ENCODE peak calls at places on chromosomes 1 and 21, in five cellular contexts. K is epithelial cell of proximal tubule, Z is GM12865, B is Panc1, N is epithelial cell of esophagus. M is an unnamed sample.

GRCh38 chr1:113674591-113674990 is 84.7 kb downstream of the PHTF1 start:
- DNase-seq in B (peak; percentile 53), K (no peak), N (peak; percentile 73), Z (no peak), M (no peak)

GRCh38 chr21:38979271-38980196 is 173.8 kb downstream of the ETS2 start:
- DNase-seq in Z (no peak), B (no peak), N (peak; percentile 77), K (no peak), M (no peak)

GRCh38 chr1:150150511-150151021 is 850 bp downstream of the PLEKHO1 start:
- DNase-seq in Z (no peak), K (no peak), N (no peak), B (no peak), M (no peak)

GRCh38 chr1:38152351-38153082 is 105.9 kb upstream of the POU3F1 start:
- DNase-seq in K (peak; percentile 30), Z (peak; percentile 57), B (no peak), N (peak; percentile 46), M (peak; percentile 12)

GRCh38 chr1:231629132-231629531 is 2.5 kb downstream of the DISC1 start:
- DNase-seq in N (peak; percentile 31), B (no peak), Z (no peak), K (no peak), M (no peak)

GRCh38 chr1:59186656-59187055 is 110.2 kb upstream of the FGGY start:
- DNase-seq in N (peak; percentile 25), B (no peak), Z (no peak), K (no peak), M (no peak)

GRCh38 chr1:147579532-147580199 is 38.4 kb downstream of the BCL9 start:
- DNase-seq in Z (peak; percentile 6), N (no peak), B (no peak), K (peak; percentile 86), M (peak; percentile 51)

GRCh38 chr1:221543529-221544120 is 198.3 kb downstream of the DUSP10 start:
- DNase-seq in B (no peak), N (peak; percentile 38), K (no peak), Z (peak; percentile 20), M (no peak)

GRCh38 chr1:52141513-52142219 is at the start of gene ZFYVE9:
- DNase-seq in B (no peak), Z (peak; percentile 81), N (peak; percentile 83), K (no peak), M (no peak)

GRCh38 chr1:93317207-93317606 is 28.5 kb upstream of the DR1 start:
- DNase-seq in B (no peak), Z (no peak), N (no peak), K (no peak), M (no peak)

GRCh38 chr1:43241352-43241953 is 28.3 kb upstream of the TMEM125 start:
- DNase-seq in Z (no peak), N (peak; percentile 60), K (no peak), B (no peak), M (peak; percentile 60)

GRCh38 chr21:36909901-36910561 is 56.4 kb downstream of the HLCS start:
- DNase-seq in K (peak; percentile 52), N (peak; percentile 96), Z (peak; percentile 9), B (peak; percentile 91), M (peak; percentile 94)

GRCh38 chr1:205658943-205659581 is 21.2 kb downstream of the SLC45A3 start:
- DNase-seq in Z (peak; percentile 78), N (peak; percentile 66), B (no peak), K (no peak), M (no peak)

GRCh38 chr1:63746129-63746864 is 27.5 kb upstream of the ROR1 start:
- DNase-seq in K (no peak), N (peak; percentile 79), B (no peak), Z (no peak), M (peak; percentile 75)

GRCh38 chr1:152786077-152786476 is at the start of gene LCE1E:
- DNase-seq in K (no peak), B (no peak), N (peak; percentile 91), Z (peak; percentile 29), M (no peak)

GRCh38 chr1:162984699-162985098 is 84.5 kb upstream of the RGS4 start:
- DNase-seq in Z (no peak), B (no peak), N (peak; percentile 54), K (no peak), M (peak; percentile 92)

GRCh38 chr1:96978867-96979266 is 257.3 kb downstream of the PTBP2 start:
- DNase-seq in N (no peak), Z (no peak), B (no peak), K (no peak), M (no peak)

GRCh38 chr21:30434033-30434631 is 4.1 kb downstream of the KRTAP13-4 start:
- DNase-seq in B (peak; percentile 0), Z (peak; percentile 52), K (no peak), N (peak; percentile 62), M (no peak)

GRCh38 chr1:24308365-24309015 is 10.7 kb upstream of the GRHL3 start:
- DNase-seq in Z (peak; percentile 44), K (no peak), N (no peak), B (no peak), M (no peak)

GRCh38 chr1:7568901-7569524 is 202.1 kb upstream of the VAMP3 start:
- DNase-seq in Z (no peak), B (no peak), N (no peak), K (no peak), M (no peak)

GRCh38 chr1:226820935-226821718 is 49.3 kb upstream of the PSEN2 start:
- DNase-seq in B (peak; percentile 86), K (peak; percentile 66), Z (no peak), N (peak; percentile 95), M (peak; percentile 70)

GRCh38 chr1:225762002-225762441 is 15.6 kb upstream of the SRP9 start:
- DNase-seq in K (no peak), N (peak; percentile 40), Z (no peak), B (no peak), M (no peak)

GRCh38 chr1:203406446-203407045 is 55.6 kb upstream of the FMOD start:
- DNase-seq in N (no peak), Z (no peak), K (no peak), B (no peak), M (no peak)

GRCh38 chr1:203354246-203354645 is 3.3 kb upstream of the FMOD start:
- DNase-seq in N (no peak), B (no peak), Z (no peak), K (no peak), M (no peak)

GRCh38 chr1:116390195-116390594 is 17.2 kb downstream of the ATP1A1 start:
- DNase-seq in N (no peak), B (no peak), Z (peak; percentile 80), K (no peak), M (no peak)

GRCh38 chr1:21639594-21640041 is 29.5 kb downstream of the RAP1GAP start:
- DNase-seq in Z (no peak), K (no peak), B (no peak), N (peak; percentile 23), M (no peak)

GRCh38 chr1:228410671-228411070 is 4.0 kb upstream of the TRIM11 start:
- DNase-seq in K (no peak), N (no peak), Z (no peak), B (no peak), M (no peak)

GRCh38 chr1:46053734-46054133 is 78.7 kb downstream of the PIK3R3 start:
- DNase-seq in Z (no peak), K (no peak), B (no peak), N (no peak), M (no peak)

GRCh38 chr1:66334311-66334710 is 199.6 kb upstream of the SGIP1 start:
- DNase-seq in N (no peak), Z (peak; percentile 52), K (no peak), B (no peak), M (no peak)

GRCh38 chr1:66337249-66337648 is 196.7 kb upstream of the SGIP1 start:
- DNase-seq in B (no peak), Z (peak; percentile 57), N (no peak), K (no peak), M (no peak)

GRCh38 chr1:66336641-66336991 is 197.3 kb upstream of the SGIP1 start:
- DNase-seq in K (no peak), N (no peak), B (no peak), Z (peak; percentile 49), M (no peak)

GRCh38 chr1:66335125-66335524 is 198.8 kb upstream of the SGIP1 start:
- DNase-seq in Z (peak; percentile 38), K (no peak), B (no peak), N (no peak), M (no peak)

DNA sequence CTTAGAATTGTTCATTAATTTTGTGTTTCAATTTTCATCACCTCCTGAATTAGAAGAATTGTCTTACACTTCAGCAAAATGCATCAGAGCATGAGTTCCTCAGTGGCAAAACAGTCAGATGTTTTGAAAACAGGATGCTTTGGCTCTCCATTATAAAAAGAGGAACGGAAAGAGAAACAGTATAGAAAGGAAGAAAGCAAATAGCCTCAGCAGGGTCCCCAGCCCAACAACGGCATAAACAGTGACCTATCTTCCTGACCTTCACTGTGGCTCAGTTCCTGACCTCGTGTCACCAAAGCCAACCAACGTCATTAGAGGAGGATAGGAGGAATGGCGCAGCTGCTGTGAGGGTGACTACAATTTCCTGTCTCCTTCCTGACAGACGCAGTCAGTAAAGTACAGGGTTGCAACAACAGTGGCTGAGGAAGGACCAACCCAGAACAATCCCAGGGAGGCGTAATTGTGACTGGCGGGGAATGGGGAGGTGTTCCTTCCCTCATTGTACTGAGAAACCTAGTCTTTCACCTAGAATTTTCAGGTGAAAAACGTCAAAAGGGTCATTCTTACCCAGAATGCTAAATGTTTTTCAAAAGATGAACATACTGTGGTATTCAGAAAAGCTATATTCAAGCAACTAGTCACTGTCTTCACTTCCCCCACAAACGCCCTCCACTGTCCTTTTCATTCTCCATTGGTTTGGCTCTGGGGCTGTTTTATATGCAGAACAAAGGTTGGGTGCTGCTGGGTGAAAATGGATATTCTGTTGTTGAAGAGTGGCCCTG is 197.9 kb upstream of the SGIP1 start:
- DNase-seq in Z (peak; percentile 96), B (no peak), N (peak; percentile 51), K (no peak), M (no peak)
- H3K4me3 ChIP-seq in Z (peak overlapping the region; percentile 63), B (no peak overlapping the region), N (peak overlapping the region; percentile 12), K (no peak overlapping the region), M (no peak overlapping the region)

GRCh38 chr1:40665335-40666171 is at the start of gene RIMS3:
- DNase-seq in Z (peak; percentile 81), N (peak; percentile 64), B (peak; percentile 45), K (no peak), M (no peak)
- TF ChIP-seq CTCF in Z (peak; percentile 18), N (no peak), B (no peak), K (peak; percentile 24), M (peak; percentile 28)

GRCh38 chr1:25774921-25775774 is 24.8 kb upstream of the SELENON start:
- DNase-seq in Z (peak; percentile 27), K (no peak), N (no peak), B (no peak), M (no peak)
- H3K4me3 ChIP-seq in Z (no peak overlapping the region), K (no peak overlapping the region), N (no peak overlapping the region), B (no peak overlapping the region), M (no peak overlapping the region)

GRCh38 chr21:33211732-33212131 is 18.0 kb upstream of the IFNAR2 start:
- DNase-seq in Z (no peak), K (no peak), N (no peak), B (no peak), M (no peak)
- TF ChIP-seq CTCF in Z (no peak), K (no peak), N (no peak), B (no peak), M (no peak)

GRCh38 chr1:18948048-18948912 is 8.2 kb downstream of the IFFO2 start:
- DNase-seq in N (peak; percentile 68), Z (no peak), B (no peak), K (no peak), M (no peak)
- H3K4me3 ChIP-seq in N (no peak overlapping the region), Z (no peak overlapping the region), B (peak overlapping the region; percentile 85), K (no peak overlapping the region), M (no peak overlapping the region)